ENCODE peak calls at places on chromosomes 7 and 10, in ten cellular contexts. D is colonic mucosa, X is thoracic aorta, O is A549, C is choroid plexus epithelial cell, P is heart right ventricle, I is DMS153, E is amniotic epithelial cell, M is neural progenitor cell, H is hippocampal formation. V is an unnamed sample.

GRCh38 chr10:78950656-78951587 is 117.8 kb upstream of the ZMIZ1 start:
- DNase-seq in D (no peak), X (no peak), O (no peak), C (no peak), P (no peak), I (peak), E (no peak), M (no peak), H (no peak), V (no peak)

GRCh38 chr7:158810846-158811245 is 18.5 kb downstream of the ESYT2 start:
- DNase-seq in D (no peak), X (no peak), O (no peak), C (no peak), P (no peak), I (no peak), E (peak), M (no peak), H (no peak), V (no peak)

GRCh38 chr10:133357293-133358151 is at the start of gene FUOM:
- DNase-seq in D (no peak), X (no peak), O (peak), C (peak), P (peak), I (no peak), E (no peak), M (peak), H (no peak), V (peak)

GRCh38 chr7:151242181-151243044 is 6.1 kb downstream of the SMARCD3 start:
- DNase-seq in D (no peak), X (no peak), O (no peak), C (no peak), P (no peak), I (no peak), E (no peak), M (no peak), H (no peak), V (no peak)

GRCh38 chr10:45547207-45547606 is 125.4 kb downstream of the ZFAND4 start:
- DNase-seq in D (no peak), X (no peak), O (no peak), C (no peak), P (no peak), I (no peak), E (no peak), M (no peak), H (no peak), V (no peak)

GRCh38 chr10:3235996-3236510 is 63.5 kb upstream of the PITRM1 start:
- DNase-seq in D (no peak), X (no peak), O (no peak), C (no peak), P (no peak), I (no peak), E (peak), M (no peak), H (no peak), V (no peak)

GRCh38 chr7:36316319-36316718 is 73.3 kb upstream of the ANLN start:
- DNase-seq in D (no peak), X (no peak), O (no peak), C (no peak), P (no peak), I (no peak), E (no peak), M (no peak), H (no peak), V (no peak)

GRCh38 chr10:88897019-88897853 is 17.2 kb downstream of the STAMBPL1 start:
- DNase-seq in D (peak), X (no peak), O (peak), C (no peak), P (no peak), I (no peak), E (peak), M (no peak), H (no peak), V (no peak)

GRCh38 chr7:100396421-100396982 is 23.2 kb downstream of the PILRA start:
- DNase-seq in D (no peak), X (no peak), O (no peak), C (peak), P (no peak), I (no peak), E (peak), M (no peak), H (no peak), V (no peak)

GRCh38 chr10:104273291-104273690 is 4.3 kb downstream of the GSTO2 start:
- DNase-seq in D (no peak), X (no peak), O (no peak), C (no peak), P (no peak), I (no peak), E (peak), M (no peak), H (no peak), V (peak)

GRCh38 chr10:79335094-79335469 is 12.2 kb upstream of the PPIF start:
- DNase-seq in D (no peak), X (no peak), O (no peak), C (no peak), P (no peak), I (no peak), E (no peak), M (no peak), H (peak), V (no peak)

GRCh38 chr7:55622241-55622835 is 50.0 kb upstream of the VOPP1 start:
- DNase-seq in D (no peak), X (no peak), O (no peak), C (no peak), P (no peak), I (no peak), E (no peak), M (no peak), H (no peak), V (no peak)

GRCh38 chr7:45072131-45073030 is 16.4 kb downstream of the NACAD start:
- DNase-seq in D (no peak), X (no peak), O (no peak), C (peak), P (no peak), I (no peak), E (peak), M (no peak), H (no peak), V (no peak)

GRCh38 chr10:59283456-59284082 is 78.8 kb downstream of the FAM13C start:
- DNase-seq in D (no peak), X (no peak), O (no peak), C (no peak), P (no peak), I (peak), E (no peak), M (peak), H (no peak), V (peak)

GRCh38 chr10:5999440-6000165 is 22.3 kb upstream of the IL15RA start:
- DNase-seq in D (peak), X (no peak), O (no peak), C (no peak), P (no peak), I (no peak), E (no peak), M (no peak), H (no peak), V (no peak)

GRCh38 chr7:100090527-100091410 is 2.0 kb downstream of the COPS6 start:
- DNase-seq in D (no peak), X (no peak), O (no peak), C (no peak), P (no peak), I (no peak), E (no peak), M (no peak), H (no peak), V (peak)

GRCh38 chr7:45176091-45176490 is 18.5 kb downstream of the RAMP3 start:
- DNase-seq in D (no peak), X (no peak), O (no peak), C (no peak), P (no peak), I (no peak), E (no peak), M (no peak), H (no peak), V (no peak)

GRCh38 chr10:112210672-112211071 is 27.1 kb upstream of the GPAM start:
- DNase-seq in D (no peak), X (no peak), O (no peak), C (no peak), P (no peak), I (no peak), E (no peak), M (no peak), H (no peak), V (no peak)

GRCh38 chr10:20271490-20271889 is 455.3 kb downstream of the PLXDC2 start:
- DNase-seq in D (no peak), X (no peak), O (no peak), C (no peak), P (no peak), I (no peak), E (peak), M (peak), H (no peak), V (no peak)

GRCh38 chr10:1545524-1545923 is 191.8 kb downstream of the ADARB2 start:
- DNase-seq in D (no peak), X (no peak), O (no peak), C (no peak), P (no peak), I (no peak), E (no peak), M (no peak), H (no peak), V (no peak)

GRCh38 chr7:75649462-75649861 is 89.3 kb downstream of the HIP1 start:
- DNase-seq in D (no peak), X (peak), O (peak), C (no peak), P (peak), I (no peak), E (no peak), M (no peak), H (no peak), V (no peak)

GRCh38 chr10:108911814-108912541 is 1011.3 kb downstream of the XPNPEP1 start:
- DNase-seq in D (peak), X (no peak), O (peak), C (peak), P (peak), I (no peak), E (peak), M (peak), H (peak), V (peak)

GRCh38 chr10:110069502-110069982 is 61.8 kb downstream of the ADD3 start:
- DNase-seq in D (no peak), X (no peak), O (no peak), C (peak), P (no peak), I (peak), E (peak), M (no peak), H (no peak), V (no peak)

GRCh38 chr10:43127447-43127846 is 10.8 kb upstream of the CSGALNACT2 start:
- DNase-seq in D (no peak), X (no peak), O (no peak), C (no peak), P (no peak), I (no peak), E (no peak), M (no peak), H (no peak), V (no peak)

GRCh38 chr7:491958-492713 is 27.5 kb downstream of the PDGFA start:
- DNase-seq in D (no peak), X (no peak), O (no peak), C (no peak), P (no peak), I (no peak), E (no peak), M (no peak), H (no peak), V (no peak)

GRCh38 chr10:69639291-69640195 is 9.5 kb downstream of the FAM241B start:
- DNase-seq in D (peak), X (no peak), O (peak), C (peak), P (peak), I (peak), E (peak), M (peak), H (peak), V (peak)

GRCh38 chr10:116676118-116676517 is 55.4 kb downstream of the PNLIPRP2 start:
- DNase-seq in D (no peak), X (no peak), O (no peak), C (no peak), P (no peak), I (no peak), E (no peak), M (no peak), H (no peak), V (no peak)

GRCh38 chr10:104689105-104689504 is 48.0 kb downstream of the SORCS3 start:
- DNase-seq in D (no peak), X (no peak), O (no peak), C (no peak), P (no peak), I (no peak), E (no peak), M (no peak), H (no peak), V (no peak)

GRCh38 chr7:10723832-10724231 is 249.8 kb upstream of the PHF14 start:
- DNase-seq in D (no peak), X (no peak), O (no peak), C (no peak), P (no peak), I (no peak), E (no peak), M (no peak), H (no peak), V (no peak)